ENCODE peak calls at places on chromosomes 4 and X, in eight cellular contexts. O is neuronal stem cell; V is CD4-positive, alpha-beta memory T cell; D is left ventricle myocardium inferior; X is prostate gland; R is PC-9; S is IMR-90; T is right lobe of liver. H is an unnamed sample.

GRCh38 chr4:137627938-137628460 is 95.7 kb upstream of the PCDH18 start:
- DNase-seq in D (no peak), V (no peak), T (no peak), R (no peak), X (no peak), O (no peak), S (no peak), H (no peak)

GRCh38 chrX:124328765-124329164 is 3.7 kb upstream of the TEX13D start:
- DNase-seq in D (no peak), R (no peak), S (no peak), O (no peak), T (no peak), X (no peak), V (no peak), H (no peak)

GRCh38 chrX:38313190-38313589 is 14.1 kb downstream of the RPGR start:
- DNase-seq in V (no peak), R (no peak), S (peak), D (no peak), X (no peak), O (no peak), T (no peak), H (no peak)

GRCh38 chrX:154719132-154719675 is 31.7 kb downstream of the GAB3 start:
- DNase-seq in O (no peak), D (no peak), V (peak), R (peak), T (no peak), X (no peak), S (peak), H (no peak)

GRCh38 chrX:132751043-132751690 is 207.3 kb downstream of the HS6ST2 start:
- DNase-seq in R (no peak), T (no peak), V (no peak), S (no peak), O (no peak), X (no peak), D (no peak), H (no peak)

GRCh38 chr4:11505225-11505971 is 76.7 kb upstream of the HS3ST1 start:
- DNase-seq in S (no peak), O (no peak), X (peak), T (no peak), R (peak), D (no peak), V (peak), H (no peak)

GRCh38 chr4:26462874-26463273 is 27.4 kb downstream of the CCKAR start:
- DNase-seq in V (no peak), X (no peak), S (peak), D (no peak), T (no peak), R (no peak), O (no peak), H (no peak)

GRCh38 chr4:185710487-185710995 is 101.5 kb downstream of the SORBS2 start:
- DNase-seq in X (no peak), T (peak), V (no peak), D (no peak), O (no peak), R (no peak), S (no peak), H (peak)

GRCh38 chr4:74546020-74546419 is 101.1 kb downstream of the AREG start:
- DNase-seq in D (no peak), O (no peak), S (no peak), T (no peak), V (no peak), R (no peak), X (no peak), H (no peak)

GRCh38 chr4:77601614-77602187 is 3.9 kb upstream of the CXCL13 start:
- DNase-seq in V (no peak), T (no peak), S (no peak), X (peak), R (no peak), D (no peak), O (no peak), H (no peak)

GRCh38 chrX:130895299-130895698 is 7.7 kb downstream of the ENOX2 start:
- DNase-seq in X (no peak), D (no peak), R (no peak), S (peak), O (no peak), V (no peak), T (no peak), H (no peak)

GRCh38 chr4:8254076-8254475 is 15.5 kb upstream of the HTRA3 start:
- DNase-seq in X (peak), R (no peak), V (no peak), T (no peak), O (no peak), D (no peak), S (no peak), H (no peak)

GRCh38 chrX:15751160-15751819 is 13.2 kb downstream of the CA5B start:
- DNase-seq in T (no peak), O (no peak), X (peak), D (no peak), V (peak), S (peak), R (no peak), H (no peak)

GRCh38 chr4:101599620-101600019 is 190.9 kb upstream of the BANK1 start:
- DNase-seq in O (no peak), T (no peak), R (peak), X (no peak), S (peak), D (no peak), V (no peak), H (no peak)

GRCh38 chr4:78325244-78326187 is 226.1 kb upstream of the ANXA3 start:
- DNase-seq in T (no peak), X (no peak), R (no peak), S (no peak), D (no peak), V (no peak), O (no peak), H (no peak)

GRCh38 chr4:181745933-181746627 is 497.1 kb upstream of the TENM3 start:
- DNase-seq in S (no peak), X (no peak), V (no peak), R (no peak), D (no peak), T (no peak), O (no peak), H (no peak)

GRCh38 chr4:25956260-25956659 is 42.2 kb downstream of the SMIM20 start:
- DNase-seq in D (no peak), S (no peak), X (no peak), V (no peak), O (no peak), R (no peak), T (no peak), H (no peak)

GRCh38 chrX:107818900-107819521 is 6.7 kb upstream of the MID2 start:
- DNase-seq in V (no peak), R (no peak), X (no peak), D (no peak), T (no peak), O (no peak), S (no peak), H (no peak)

GRCh38 chr4:42442601-42443000 is 45.3 kb downstream of the SHISA3 start:
- DNase-seq in T (no peak), V (no peak), X (no peak), D (no peak), R (no peak), S (no peak), O (no peak), H (no peak)

GRCh38 chr4:105130945-105131344 is 15.7 kb upstream of the TET2 start:
- DNase-seq in O (no peak), D (no peak), V (no peak), X (no peak), T (no peak), S (no peak), R (no peak), H (no peak)

GRCh38 chr4:100079264-100079663 is 111.0 kb downstream of the DDIT4L start:
- DNase-seq in R (no peak), V (no peak), S (no peak), O (no peak), D (no peak), X (no peak), T (no peak), H (no peak)

GRCh38 chr4:155690044-155690837 is 23.6 kb downstream of the GUCY1A1 start:
- DNase-seq in X (no peak), R (no peak), D (no peak), S (no peak), V (no peak), O (no peak), T (no peak), H (no peak)

GRCh38 chr4:175656615-175657014 is 155.4 kb downstream of the GPM6A start:
- DNase-seq in X (no peak), V (no peak), D (no peak), T (no peak), R (no peak), O (no peak), S (no peak), H (no peak)

GRCh38 chr4:159455675-159456235 is 352.9 kb downstream of the RAPGEF2 start:
- DNase-seq in X (no peak), O (peak), R (no peak), D (no peak), V (no peak), T (no peak), S (peak), H (no peak)

GRCh38 chr4:88573995-88574394 is 18.3 kb upstream of the HERC3 start:
- DNase-seq in R (no peak), O (no peak), V (no peak), X (no peak), T (no peak), S (peak), D (no peak), H (no peak)

GRCh38 chr4:154478547-154478946 is 13.1 kb downstream of the DCHS2 start:
- DNase-seq in R (no peak), T (no peak), S (no peak), V (no peak), X (no peak), O (no peak), D (no peak), H (no peak)

GRCh38 chr4:99403380-99404194 is 31.6 kb downstream of the ADH7 start:
- DNase-seq in V (no peak), S (peak), X (no peak), R (no peak), O (no peak), T (no peak), D (no peak), H (no peak)

GRCh38 chr4:155593793-155594192 is 72.9 kb upstream of the GUCY1A1 start:
- DNase-seq in S (no peak), V (no peak), T (no peak), D (no peak), R (no peak), O (no peak), X (no peak), H (no peak)

GRCh38 chrX:12228862-12229261 is 90.6 kb downstream of the FRMPD4 start:
- DNase-seq in O (no peak), V (no peak), D (no peak), R (no peak), S (no peak), T (no peak), X (no peak), H (no peak)

GRCh38 chr4:82710202-82710929 is 88.2 kb downstream of the SCD5 start:
- DNase-seq in T (no peak), O (no peak), R (no peak), D (no peak), X (no peak), V (no peak), S (no peak), H (no peak)

GRCh38 chr4:6169239-6169638 is 31.1 kb downstream of the JAKMIP1 start:
- DNase-seq in X (no peak), S (no peak), T (no peak), O (no peak), R (no peak), D (no peak), V (no peak), H (peak)

GRCh38 chr4:6172093-6172926 is 28.0 kb downstream of the JAKMIP1 start:
- DNase-seq in X (peak), V (peak), O (no peak), S (no peak), R (no peak), D (no peak), T (no peak), H (no peak)

GRCh38 chr4:6175426-6175825 is 24.9 kb downstream of the JAKMIP1 start:
- DNase-seq in X (no peak), D (no peak), S (no peak), R (no peak), T (no peak), V (no peak), O (no peak), H (no peak)

GRCh38 chr4:6177587-6178197 is 22.7 kb downstream of the JAKMIP1 start:
- DNase-seq in T (no peak), S (no peak), V (peak), O (no peak), R (no peak), D (no peak), X (no peak), H (peak)

DNA sequence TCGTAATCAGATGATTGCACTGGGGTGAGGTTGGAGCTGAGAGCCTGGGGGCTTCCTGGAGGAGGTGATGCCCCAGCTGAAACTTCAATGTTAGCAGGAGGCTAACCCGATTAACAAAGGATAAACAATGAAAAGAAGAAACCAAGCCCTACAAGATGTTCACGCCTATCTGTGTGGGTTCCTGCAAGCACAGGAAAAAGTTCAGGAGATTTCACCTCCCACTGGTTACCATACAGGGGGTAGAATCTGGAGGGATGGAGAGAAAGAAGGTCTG is 27.5 kb downstream of the JAKMIP1 start:
- DNase-seq in V (no peak), S (no peak), O (no peak), T (no peak), D (no peak), R (no peak), X (no peak), H (no peak)
- H3K27ac ChIP-seq in V (no peak), S (no peak), O (no peak), T (no peak), D (no peak), R (no peak), X (no peak), H (no peak)

GRCh38 chr4:23305026-23305425 is 584.8 kb downstream of the PPARGC1A start:
- DNase-seq in O (no peak), R (no peak), X (no peak), D (no peak), V (peak), T (no peak), S (no peak), H (no peak)
- H3K4me3 ChIP-seq in O (no peak), R (peak), X (no peak), D (no peak), V (no peak), T (peak), S (no peak), H (no peak)

DNA sequence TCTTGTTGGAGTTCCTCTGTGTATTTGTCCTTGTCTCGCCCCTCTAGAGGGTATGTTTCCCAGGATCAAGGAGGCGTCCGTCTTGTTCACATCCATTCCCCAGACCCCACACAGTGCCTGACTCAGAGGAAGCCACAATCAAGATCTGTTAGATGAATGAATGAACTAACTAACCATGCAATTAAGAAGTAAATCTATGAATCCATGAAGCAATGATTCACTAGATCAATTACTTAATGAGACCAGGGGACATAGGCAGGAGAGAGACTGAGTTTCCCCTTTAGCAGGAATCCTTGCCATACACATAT is 11.9 kb downstream of the BLOC1S4 start:
- DNase-seq in D (no peak), X (no peak), S (no peak), O (no peak), T (no peak), R (no peak), V (no peak), H (no peak)
- H3K27ac ChIP-seq in D (no peak), X (no peak), S (no peak), O (no peak), T (no peak), R (no peak), V (no peak), H (no peak)

GRCh38 chr4:784401-785331 is 41.3 kb downstream of the CPLX1 start:
- DNase-seq in R (no peak), T (no peak), X (no peak), O (no peak), V (no peak), S (no peak), D (no peak), H (peak)
- H3K4me3 ChIP-seq in R (no peak), T (no peak), X (no peak), O (no peak), V (no peak), S (no peak), D (peak), H (no peak)

GRCh38 chr4:5751918-5752802 is 41.2 kb downstream of the EVC start:
- DNase-seq in S (peak), R (no peak), V (no peak), O (peak), D (no peak), T (no peak), X (no peak), H (no peak)
- H3K27ac ChIP-seq in S (peak), R (no peak), V (no peak), O (no peak), D (no peak), T (no peak), X (no peak), H (no peak)

GRCh38 chr4:183011213-183011907 is 87.7 kb upstream of the WWC2 start:
- DNase-seq in V (no peak), T (no peak), X (no peak), D (no peak), S (peak), O (no peak), R (no peak), H (no peak)

GRCh38 chr4:183012862-183013855 is 85.9 kb upstream of the WWC2 start:
- DNase-seq in S (no peak), X (no peak), R (no peak), O (peak), D (no peak), T (no peak), V (no peak), H (no peak)

DNA sequence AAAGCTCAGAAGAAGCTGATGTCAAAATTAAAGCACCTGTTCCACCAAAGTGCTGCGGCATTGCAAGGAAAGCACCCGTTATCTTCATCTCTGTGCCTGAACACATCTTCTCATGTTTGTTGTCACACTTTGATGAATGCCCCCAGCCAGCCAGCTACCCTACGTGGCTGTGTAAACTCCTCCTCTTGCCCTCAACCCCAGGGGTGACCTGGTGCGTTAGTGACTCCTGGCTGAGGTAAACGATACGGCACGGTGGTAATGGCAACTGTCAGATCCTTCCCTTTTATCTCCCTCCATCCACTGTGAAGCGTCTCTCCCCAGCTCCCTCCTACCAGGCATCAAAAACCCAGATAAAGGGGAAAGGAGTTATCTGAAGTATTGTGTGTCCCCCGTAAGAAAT is 90.6 kb upstream of the WWC2 start:
- DNase-seq in V (no peak), D (no peak), S (no peak), O (no peak), X (no peak), T (no peak), R (no peak), H (no peak)
- H3K4me3 ChIP-seq in V (no peak), D (no peak), S (no peak), O (no peak), X (no peak), T (no peak), R (no peak), H (no peak)

DNA sequence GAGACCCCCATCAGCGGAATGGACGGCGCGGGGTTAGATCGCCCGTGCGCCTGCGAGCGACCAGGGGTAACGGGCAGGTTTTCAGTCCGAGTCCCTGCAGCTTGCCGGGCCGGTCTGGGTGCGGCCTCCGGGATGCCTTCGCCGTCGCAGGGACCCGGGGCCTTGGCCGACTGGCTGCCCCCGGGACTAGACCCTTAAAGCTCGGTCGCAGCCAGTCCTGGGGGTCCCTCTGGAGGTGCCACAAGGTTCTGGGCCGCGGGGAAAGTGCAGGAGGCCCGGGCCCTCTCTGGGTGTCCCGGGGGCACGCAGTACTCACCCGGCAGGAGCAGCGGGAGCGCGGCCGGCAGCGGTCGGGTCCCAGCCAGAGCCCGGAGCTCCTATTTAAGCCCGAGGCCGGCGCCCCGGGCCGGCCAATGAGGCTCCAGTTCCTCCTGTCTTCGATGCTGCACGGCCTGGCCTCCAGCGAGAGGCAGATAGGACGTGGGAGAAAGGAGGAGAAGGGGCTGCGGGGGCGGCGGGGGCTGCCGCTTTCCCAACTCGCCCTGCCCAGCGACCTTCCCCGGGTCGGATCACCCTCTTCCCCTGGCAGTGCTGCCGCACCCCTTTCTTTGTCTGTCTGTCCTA is at the start of gene SPON2:
- DNase-seq in R (no peak), V (no peak), T (peak), O (peak), S (peak), X (no peak), D (no peak), H (peak)
- H3K27ac ChIP-seq in R (no peak), V (no peak), T (peak), O (no peak), S (peak), X (peak), D (peak), H (no peak)

GRCh38 chr4:158304694-158305093 is 94.4 kb downstream of the TMEM144 start:
- DNase-seq in V (no peak), D (no peak), O (no peak), X (no peak), S (no peak), T (no peak), R (no peak), H (no peak)

GRCh38 chr4:158297866-158298265 is 87.6 kb downstream of the TMEM144 start:
- DNase-seq in X (no peak), O (no peak), S (no peak), R (no peak), D (no peak), T (no peak), V (no peak), H (no peak)

GRCh38 chr4:158299459-158300007 is 89.2 kb downstream of the TMEM144 start:
- DNase-seq in V (no peak), D (no peak), T (no peak), R (no peak), O (no peak), X (no peak), S (no peak), H (no peak)

GRCh38 chr4:158302076-158302866 is 92.0 kb downstream of the TMEM144 start:
- DNase-seq in X (no peak), V (no peak), O (no peak), R (peak), S (peak), D (no peak), T (no peak), H (no peak)

GRCh38 chr4:158300012-158300411 is 89.7 kb downstream of the TMEM144 start:
- DNase-seq in X (no peak), T (no peak), O (no peak), S (no peak), V (no peak), R (no peak), D (no peak), H (no peak)
- H3K4me3 ChIP-seq in X (no peak), T (no peak), O (no peak), S (no peak), V (no peak), R (no peak), D (no peak), H (no peak)